ENCODE peak calls at places on chromosomes 5 and 9, in nine cellular contexts. S is CD4-positive, alpha-beta memory T cell; D is psoas muscle; H is stimulated activated CD4-positive, alpha-beta T cell treated with anti-CD3 and anti-CD28 coated beads, Interleukin-2, amount 100 ng/mL, for 48 hours; U is NCI-H1048; Z is skeletal muscle cell; E is fibroblast of the aortic adventitia; I is stimulated activated naive B cell treated with anti-CD40 and anti-IgM and Interleukin-4, amounts not matched to agents 10 μg/mL and 1 μg/mL and 100 μg/mL, for 72 hours; O is neural crest cell. K is an unnamed sample.

GRCh38 chr9:109799141-109799540 is 19.1 kb downstream of the PALM2AKAP2 start:
- DNase-seq in S (no peak), D (no peak), H (no peak), U (no peak), Z (no peak), E (no peak), I (no peak), O (no peak), K (no peak)

GRCh38 chr9:84754461-84754860 is 84.9 kb downstream of the NTRK2 start:
- DNase-seq in S (no peak), D (no peak), H (no peak), U (no peak), Z (no peak), E (no peak), I (no peak), O (no peak), K (no peak)

GRCh38 chr5:104016650-104017049 is 454.1 kb upstream of the NUDT12 start:
- DNase-seq in S (no peak), D (no peak), H (no peak), U (no peak), Z (peak; percentile 26), E (peak; percentile 7), I (no peak), O (no peak), K (peak; percentile 47)

GRCh38 chr5:79785983-79786382 is 96.3 kb downstream of the CMYA5 start:
- DNase-seq in S (no peak), D (no peak), H (no peak), U (no peak), Z (no peak), E (no peak), I (no peak), O (no peak), K (no peak)

GRCh38 chr5:82165740-82166530 is 112.2 kb downstream of the RPS23 start:
- DNase-seq in S (peak; percentile 50), D (peak; percentile 83), H (no peak), U (peak; percentile 49), Z (peak; percentile 94), E (peak; percentile 96), I (peak; percentile 5), O (no peak), K (peak; percentile 98)

GRCh38 chr9:135422340-135422944 is 57.1 kb upstream of the PPP1R26 start:
- DNase-seq in S (no peak), D (no peak), H (no peak), U (no peak), Z (no peak), E (no peak), I (no peak), O (no peak), K (no peak)

GRCh38 chr9:107976767-107977166 is 487.2 kb upstream of the KLF4 start:
- DNase-seq in S (no peak), D (peak; percentile 73), H (no peak), U (no peak), Z (no peak), E (peak; percentile 75), I (no peak), O (no peak), K (no peak)

GRCh38 chr5:90916947-90917800 is 358.6 kb downstream of the ADGRV1 start:
- DNase-seq in S (no peak), D (no peak), H (no peak), U (no peak), Z (no peak), E (no peak), I (no peak), O (no peak), K (no peak)

GRCh38 chr5:73672130-73672529 is 46.1 kb downstream of the ARHGEF28 start:
- DNase-seq in S (no peak), D (no peak), H (no peak), U (no peak), Z (no peak), E (no peak), I (no peak), O (no peak), K (no peak)

GRCh38 chr5:159849437-159850191 is 66.7 kb upstream of the ADRA1B start:
- DNase-seq in S (no peak), D (no peak), H (no peak), U (no peak), Z (peak; percentile 71), E (peak; percentile 79), I (no peak), O (no peak), K (peak; percentile 87)

GRCh38 chr9:119052339-119053030 is 316.8 kb downstream of the BRINP1 start:
- DNase-seq in S (no peak), D (peak; percentile 77), H (no peak), U (no peak), Z (no peak), E (no peak), I (no peak), O (no peak), K (no peak)

GRCh38 chr5:112811023-112811422 is 50.1 kb upstream of the SRP19 start:
- DNase-seq in S (no peak), D (no peak), H (no peak), U (no peak), Z (no peak), E (no peak), I (no peak), O (no peak), K (no peak)

GRCh38 chr5:140710899-140711552 is 10.8 kb downstream of the ZMAT2 start:
- DNase-seq in S (peak; percentile 95), D (peak; percentile 85), H (peak; percentile 83), U (no peak), Z (peak; percentile 93), E (peak; percentile 96), I (peak; percentile 91), O (peak; percentile 76), K (peak; percentile 95)

GRCh38 chr5:67221487-67222242 is 25.1 kb upstream of the CD180 start:
- DNase-seq in S (peak; percentile 71), D (no peak), H (no peak), U (no peak), Z (no peak), E (no peak), I (peak; percentile 51), O (no peak), K (no peak)

GRCh38 chr5:60993425-60993824 is 48.4 kb downstream of the NDUFAF2 start:
- DNase-seq in S (no peak), D (no peak), H (no peak), U (no peak), Z (no peak), E (no peak), I (no peak), O (no peak), K (no peak)